ENCODE peak calls at places on chromosomes 13 and 19, in six cellular contexts. A is effector memory CD4-positive, alpha-beta T cell; S is thoracic aorta; B is adrenal gland; G is CD8-positive, alpha-beta T cell; K is breast epithelium. R is an unnamed sample. For H3K4me1, the result is how much of the 10 kb centered on the place peaks cover.

GRCh38 chr13:43110036-43110435 is 86.7 kb downstream of the DNAJC15 start:
- DNase-seq in A (no peak), S (no peak), B (no peak), G (no peak), K (no peak), R (no peak)

GRCh38 chr13:27643334-27644158 is 21.9 kb downstream of the POLR1D start:
- DNase-seq in A (no peak), S (no peak), B (no peak), G (no peak), K (no peak), R (no peak)

GRCh38 chr13:35470671-35471465 is 5.6 kb downstream of the MAB21L1 start:
- DNase-seq in A (no peak), S (no peak), B (peak), G (no peak), K (no peak), R (peak)

GRCh38 chr13:109787135-109787954 is 962 bp upstream of the IRS2 start:
- DNase-seq in A (peak), S (no peak), B (peak), G (no peak), K (peak), R (peak)

GRCh38 chr13:23621316-23621645 is 51.1 kb downstream of the TNFRSF19 start:
- DNase-seq in A (no peak), S (no peak), B (peak), G (no peak), K (no peak), R (no peak)

GRCh38 chr19:51398096-51398704 is 7.8 kb upstream of the C19orf84 start:
- DNase-seq in A (no peak), S (no peak), B (no peak), G (no peak), K (no peak), R (no peak)

GRCh38 chr19:29293736-29294342 is 80.9 kb upstream of the UQCRFS1 start:
- DNase-seq in A (no peak), S (no peak), B (no peak), G (no peak), K (no peak), R (no peak)

GRCh38 chr13:44385847-44386246 is 12.2 kb downstream of the SERP2 start:
- DNase-seq in A (no peak), S (no peak), B (no peak), G (no peak), K (no peak), R (no peak)

GRCh38 chr13:72405441-72405840 is 322.0 kb downstream of the MZT1 start:
- DNase-seq in A (no peak), S (no peak), B (no peak), G (no peak), K (no peak), R (no peak)

GRCh38 chr19:48668761-48669160 is 4.1 kb downstream of the NTN5 start:
- DNase-seq in A (no peak), S (no peak), B (no peak), G (no peak), K (no peak), R (no peak)

GRCh38 chr19:44720945-44721344 is 22.0 kb downstream of the CEACAM16 start:
- DNase-seq in A (no peak), S (no peak), B (no peak), G (no peak), K (no peak), R (no peak)

DNA sequence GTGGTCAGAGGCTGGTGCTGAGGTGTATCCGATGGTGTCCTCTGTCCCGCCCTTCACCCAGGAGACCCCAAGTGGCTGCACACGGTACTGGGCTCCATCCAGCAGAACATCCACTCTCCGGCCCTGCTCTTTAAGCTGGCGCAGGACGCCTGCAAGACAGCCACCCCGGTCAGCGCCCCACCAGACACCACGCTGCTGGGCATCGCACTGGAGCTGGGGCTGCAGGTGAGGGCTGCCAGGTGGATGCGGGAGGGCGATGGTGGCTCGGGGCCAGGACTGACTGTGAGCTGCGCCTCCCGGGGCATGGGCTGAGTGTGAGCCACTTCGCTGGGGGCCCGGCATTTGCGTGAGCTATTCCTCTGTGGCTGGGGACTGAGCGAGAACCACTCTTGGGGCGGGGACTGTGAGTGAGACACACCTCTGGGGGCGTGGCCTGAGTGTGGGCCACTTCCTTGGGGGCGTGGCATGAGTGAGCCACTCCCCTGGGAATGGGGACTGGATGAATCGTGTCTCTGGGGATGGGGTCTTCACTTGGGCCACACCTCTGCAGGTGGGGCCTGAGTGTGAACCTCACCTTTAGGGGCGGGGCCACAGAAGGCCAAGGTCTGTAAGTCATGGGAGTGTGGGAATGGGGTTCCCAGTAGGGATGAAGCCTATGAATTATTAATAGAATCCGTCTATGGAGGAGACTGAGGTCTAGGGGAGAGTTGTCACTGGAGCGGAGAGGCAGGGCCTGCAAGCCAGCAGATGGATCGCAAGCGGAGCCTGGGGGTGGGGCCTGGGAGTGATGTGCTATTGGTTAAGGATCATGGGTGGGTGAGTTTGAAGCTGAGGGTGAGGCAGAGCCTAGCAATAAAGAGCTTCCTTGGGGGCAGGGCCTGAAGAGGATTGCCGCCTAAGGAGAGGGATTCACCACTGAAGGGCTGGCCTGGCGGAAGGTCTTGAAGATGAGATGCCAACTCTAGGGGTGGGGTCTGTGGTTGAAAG is 30.5 kb downstream of the ZSWIM4 start:
- DNase-seq in A (no peak), S (no peak), B (no peak), G (no peak), K (no peak), R (no peak)
- H3K4me1 ChIP-seq in A (under half), S (under half), B (under half), G (under half), K (under half), R (under half)

DNA sequence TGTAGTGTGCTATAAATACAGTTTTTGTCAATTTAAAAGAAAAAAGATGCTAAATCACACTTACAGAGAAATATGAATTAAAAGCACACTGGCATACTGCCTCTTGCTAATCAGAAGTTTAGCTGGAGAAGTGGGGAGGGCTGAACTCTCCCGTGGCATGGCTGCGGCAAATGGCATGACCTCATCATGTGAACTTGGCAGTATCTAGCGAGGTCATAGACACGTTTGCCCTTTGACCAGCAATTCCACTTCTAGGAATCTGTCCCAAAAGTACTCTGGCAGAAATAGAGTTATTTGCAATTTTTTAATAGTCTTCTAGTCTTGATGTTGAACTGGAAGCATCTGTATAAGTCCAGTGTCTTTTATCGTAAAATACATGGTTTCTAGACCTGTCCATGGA is 42.0 kb upstream of the MCF2L start:
- DNase-seq in A (no peak), S (no peak), B (no peak), G (no peak), K (no peak), R (no peak)
- H3K4me3 ChIP-seq in A (no peak), S (no peak), B (no peak), G (no peak), K (no peak), R (no peak)

GRCh38 chr19:3338541-3339181 is 27.7 kb upstream of the NFIC start:
- DNase-seq in A (no peak), S (no peak), B (peak), G (peak), K (peak), R (peak)
- H3K4me1 ChIP-seq in A (under half), S (under half), B (half or more), G (under half), K (under half), R (half or more)

GRCh38 chr13:50055454-50055853 is 40.2 kb downstream of the KCNRG start:
- DNase-seq in A (no peak), S (no peak), B (no peak), G (no peak), K (no peak), R (no peak)

GRCh38 chr13:50065712-50066111 is 50.5 kb downstream of the KCNRG start:
- DNase-seq in A (no peak), S (no peak), B (no peak), G (no peak), K (no peak), R (no peak)

GRCh38 chr13:50060718-50061117 is 45.5 kb downstream of the KCNRG start:
- DNase-seq in A (no peak), S (no peak), B (no peak), G (no peak), K (no peak), R (no peak)
- H3K4me3 ChIP-seq in A (no peak), S (no peak), B (no peak), G (no peak), K (no peak), R (no peak)

GRCh38 chr13:64930636-64931035 is 2299.5 kb downstream of the PCDH9 start:
- DNase-seq in A (no peak), S (no peak), B (no peak), G (no peak), K (no peak), R (no peak)
- H3K4me1 ChIP-seq in A (under half), S (under half), B (under half), G (under half), K (under half), R (under half)

DNA sequence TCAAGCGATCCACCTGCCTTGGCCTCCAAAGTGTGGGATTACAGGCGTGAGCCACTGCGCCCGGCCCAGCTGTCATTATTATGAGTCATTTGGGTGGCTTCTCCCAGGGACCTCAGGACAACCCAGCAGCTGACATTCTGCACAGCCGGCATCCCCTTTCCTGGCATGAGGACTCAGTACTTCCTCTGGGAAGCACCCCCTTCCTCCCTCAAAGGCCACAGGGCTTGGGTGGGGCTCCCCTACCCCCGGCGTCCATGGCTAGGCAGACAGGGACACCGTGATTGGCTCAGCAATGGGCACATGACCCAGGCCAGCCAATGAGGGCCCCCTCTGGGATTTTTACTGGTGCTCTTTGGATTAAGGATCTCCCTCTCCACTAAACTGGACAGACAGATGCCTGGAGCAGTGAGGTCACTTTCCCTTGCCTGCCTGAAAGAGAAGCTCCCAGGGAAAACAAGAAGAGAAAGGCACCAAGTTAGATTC is 6.0 kb downstream of the KANK2 start:
- DNase-seq in A (no peak), S (peak), B (peak), G (no peak), K (no peak), R (peak)
- H3K4me3 ChIP-seq in A (no peak), S (peak), B (no peak), G (no peak), K (no peak), R (peak)

DNA sequence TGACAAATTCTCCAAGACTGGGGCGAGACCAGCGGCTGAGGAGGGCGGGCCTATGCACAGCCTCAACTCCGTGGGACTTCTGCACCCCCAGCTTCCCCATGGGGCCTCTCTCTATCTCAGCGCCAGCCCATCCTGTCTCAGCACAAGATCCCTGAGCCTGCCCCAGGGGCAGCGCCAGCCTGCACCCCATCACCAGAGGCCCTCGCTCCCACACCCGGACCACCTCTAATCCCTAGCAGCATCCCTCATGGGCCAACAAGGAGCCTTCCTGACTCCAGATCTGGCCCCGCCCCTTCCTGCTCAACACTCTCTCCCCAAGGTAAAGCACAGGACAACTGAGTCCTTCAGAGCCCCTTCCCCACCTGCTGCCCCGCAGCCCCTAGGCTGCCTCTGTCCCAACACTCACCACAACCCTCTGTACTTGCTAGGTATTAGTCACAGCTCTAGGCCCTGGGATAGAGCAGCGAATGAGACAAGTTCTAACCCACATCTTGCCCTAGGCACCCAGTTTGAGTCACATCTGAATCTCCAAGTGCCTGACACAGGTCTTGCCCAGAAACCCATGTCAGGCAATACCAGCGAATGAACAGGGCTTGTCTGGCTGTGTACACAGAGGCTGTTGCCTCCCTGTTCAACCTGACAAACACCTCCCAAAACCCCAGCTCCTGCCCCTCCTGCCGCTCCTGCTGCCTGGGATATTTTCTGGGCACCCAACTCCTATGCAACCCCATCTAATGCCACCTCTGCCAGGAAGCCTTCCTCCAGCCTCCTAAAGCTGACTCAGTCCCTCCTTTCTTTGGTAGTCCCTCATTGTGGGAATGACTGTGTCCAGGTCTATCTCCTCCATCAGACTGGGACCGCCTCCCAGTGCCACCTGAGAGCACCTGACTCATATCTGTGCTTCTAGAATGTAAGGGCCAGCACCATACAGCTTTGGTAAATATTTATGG is 18.6 kb downstream of the GRIK5 start:
- DNase-seq in A (no peak), S (no peak), B (no peak), G (no peak), K (no peak), R (no peak)
- H3K4me1 ChIP-seq in A (under half), S (under half), B (under half), G (under half), K (under half), R (under half)

GRCh38 chr19:23071087-23071511 is 45.7 kb upstream of the ZNF730 start:
- DNase-seq in A (no peak), S (no peak), B (peak), G (no peak), K (peak), R (peak)

GRCh38 chr19:23070353-23070781 is 46.5 kb upstream of the ZNF730 start:
- DNase-seq in A (no peak), S (no peak), B (peak), G (no peak), K (peak), R (peak)

DNA sequence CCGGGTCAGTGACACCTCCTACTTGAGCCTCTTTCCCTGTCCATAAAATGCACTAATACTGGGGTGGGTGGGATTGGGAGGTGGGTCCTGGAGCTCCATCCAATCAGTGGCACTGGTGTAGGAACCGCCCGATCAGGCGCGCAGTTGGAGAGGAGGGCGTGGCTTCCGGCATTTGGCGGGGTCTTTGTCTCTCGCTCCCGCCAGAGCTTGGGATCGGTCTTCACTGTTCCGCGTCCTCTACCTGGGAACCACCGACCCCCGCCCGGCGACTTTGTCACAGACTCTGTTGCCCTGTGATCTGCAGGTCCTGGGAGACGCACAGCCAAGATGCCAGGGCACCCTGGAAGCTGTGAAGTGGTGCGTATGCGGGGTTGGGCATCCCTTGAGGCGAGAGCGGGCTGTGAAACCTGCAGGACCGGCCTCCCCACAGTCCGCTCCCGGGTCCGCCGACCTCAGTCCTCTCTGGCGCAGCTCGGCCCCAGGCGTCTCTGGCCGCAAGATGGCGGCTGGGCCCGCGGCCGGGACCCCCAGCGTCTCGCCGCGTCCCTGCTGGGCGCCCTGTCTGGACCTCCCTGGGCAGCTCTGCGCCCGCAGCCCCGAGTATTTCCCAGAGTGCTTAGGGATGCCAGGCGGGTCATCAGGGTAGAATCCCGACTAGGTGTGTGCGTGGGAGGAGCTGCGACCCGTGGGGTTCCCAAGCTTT is 41.6 kb upstream of the ZNF730 start:
- DNase-seq in A (no peak), S (no peak), B (peak), G (no peak), K (peak), R (peak)
- H3K4me3 ChIP-seq in A (no peak), S (peak), B (peak), G (no peak), K (peak), R (peak)

GRCh38 chr13:111117289-111117688 is 2.2 kb downstream of the ARHGEF7 start:
- DNase-seq in A (no peak), S (no peak), B (no peak), G (no peak), K (no peak), R (no peak)
- H3K4me1 ChIP-seq in A (under half), S (under half), B (under half), G (under half), K (under half), R (under half)

DNA sequence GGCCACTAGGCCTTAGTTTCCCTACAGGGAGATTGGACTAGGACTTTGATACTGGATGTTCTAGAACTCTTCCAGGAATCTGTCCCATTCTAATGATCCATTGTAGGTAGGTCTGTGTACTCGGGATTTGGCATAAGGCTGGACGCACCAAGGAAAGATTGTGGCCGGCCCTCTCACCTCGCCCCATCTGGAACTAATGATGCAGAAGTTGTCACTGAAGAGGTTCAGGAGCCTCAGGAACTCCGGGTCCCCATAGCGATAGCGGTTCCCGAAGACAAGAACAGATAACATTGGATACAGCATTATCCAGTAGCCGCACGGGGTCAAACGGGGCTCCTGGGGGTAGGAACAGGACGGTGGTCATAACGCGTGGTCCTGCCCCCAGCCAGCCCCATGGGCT is 11.2 kb downstream of the EGLN2 start:
- DNase-seq in A (no peak), S (no peak), B (no peak), G (no peak), K (no peak), R (no peak)
- H3K4me3 ChIP-seq in A (no peak), S (peak), B (no peak), G (no peak), K (peak), R (peak)

R was measured in left ventricle myocardium inferior.